ENCODE peak calls at places on chromosomes 4 and X, in four cellular contexts. M, R, H and G are unnamed samples.

GRCh38 chrX:151987108-151987507 is 12.6 kb upstream of the GABRE start:
- DNase-seq in R (no peak), M (no peak), H (no peak), G (peak; percentile 53)

GRCh38 chr4:169100656-169101055 is 90.6 kb upstream of the CBR4 start:
- DNase-seq in H (no peak), R (no peak), M (no peak), G (no peak)

GRCh38 chrX:134868766-134869495 is 121.9 kb upstream of the SMIM10 start:
- DNase-seq in M (peak; percentile 78), H (no peak), R (peak; percentile 83), G (peak; percentile 64)

GRCh38 chr4:22129454-22130075 is 181.0 kb upstream of the KCNIP4 start:
- DNase-seq in M (peak; percentile 32), H (no peak), R (peak; percentile 70), G (peak; percentile 47)

GRCh38 chr4:100848865-100849264 is 331.0 kb upstream of the EMCN start:
- DNase-seq in M (no peak), H (no peak), R (no peak), G (no peak)

GRCh38 chr4:15917297-15917696 is 21.2 kb downstream of the FGFBP1 start:
- DNase-seq in R (no peak), H (no peak), M (no peak), G (no peak)

GRCh38 chrX:39815621-39816020 is 282.1 kb downstream of the BCOR start:
- DNase-seq in H (peak; percentile 37), R (no peak), M (no peak), G (no peak)

GRCh38 chr4:89301003-89301402 is 6.6 kb downstream of the GPRIN3 start:
- DNase-seq in H (no peak), M (no peak), R (no peak), G (no peak)

GRCh38 chrX:135985123-135985973 is at the start of gene SLC9A6:
- DNase-seq in R (peak; percentile 42), M (peak; percentile 55), H (peak; percentile 80), G (peak; percentile 41)

GRCh38 chr4:109910261-109910660 is 2.4 kb upstream of the EGF start:
- DNase-seq in H (no peak), M (no peak), R (no peak), G (no peak)

GRCh38 chr4:47383829-47384427 is 79.6 kb downstream of the COMMD8 start:
- DNase-seq in M (peak; percentile 55), R (peak; percentile 64), H (peak; percentile 22), G (peak; percentile 63)

GRCh38 chr4:20916106-20916505 is 215.8 kb downstream of the PACRGL start:
- DNase-seq in R (no peak), H (no peak), M (peak; percentile 7), G (no peak)

GRCh38 chrX:136162827-136163427 is 15.6 kb downstream of the FHL1 start:
- DNase-seq in R (peak; percentile 64), M (peak; percentile 50), H (peak; percentile 26), G (peak; percentile 68)

GRCh38 chrX:121323337-121323736 is 275.9 kb downstream of the GLUD2 start:
- DNase-seq in R (no peak), H (no peak), M (no peak), G (no peak)

GRCh38 chrX:109911046-109911445 is 91.9 kb upstream of the TMEM164 start:
- DNase-seq in H (no peak), R (peak; percentile 34), M (peak; percentile 6), G (no peak)

GRCh38 chr4:2412534-2412884 is 5.9 kb downstream of the ZFYVE28 start:
- DNase-seq in H (peak; percentile 56), R (no peak), M (no peak), G (no peak)

GRCh38 chr4:2411786-2412510 is 6.5 kb downstream of the ZFYVE28 start:
- DNase-seq in H (peak; percentile 76), M (no peak), R (no peak), G (no peak)

GRCh38 chr4:2415213-2415612 is 3.2 kb downstream of the ZFYVE28 start:
- DNase-seq in R (no peak), M (no peak), H (no peak), G (no peak)

GRCh38 chr4:2413821-2414610 is 4.4 kb downstream of the ZFYVE28 start:
- DNase-seq in H (no peak), R (peak; percentile 66), M (no peak), G (no peak)

GRCh38 chr4:2412885-2413716 is 5.3 kb downstream of the ZFYVE28 start:
- DNase-seq in R (peak; percentile 92), M (peak; percentile 99), H (peak; percentile 64), G (peak; percentile 93)
- TF ChIP-seq CTCF in R (peak; percentile 44), M (peak; percentile 71), H (peak; percentile 25), G (peak; percentile 51)

GRCh38 chr4:35725131-35725530 is 519.2 kb downstream of the ARAP2 start:
- DNase-seq in H (no peak), M (no peak), R (no peak), G (no peak)
- TF ChIP-seq CTCF in H (no peak), M (no peak), R (no peak), G (no peak)

GRCh38 chr4:13541720-13542576 is 2.4 kb downstream of the NKX3-2 start:
- DNase-seq in R (no peak), M (no peak), H (peak; percentile 55), G (no peak)
- TF ChIP-seq CTCF in R (peak; percentile 30), M (peak; percentile 30), H (peak; percentile 60), G (peak; percentile 38)

GRCh38 chr4:71130827-71131603 is 137.6 kb downstream of the DCK start:
- DNase-seq in R (peak; percentile 39), M (peak; percentile 67), H (no peak), G (peak; percentile 40)
- TF ChIP-seq CTCF in R (no peak), M (peak; percentile 30), H (no peak), G (peak; percentile 26)

DNA sequence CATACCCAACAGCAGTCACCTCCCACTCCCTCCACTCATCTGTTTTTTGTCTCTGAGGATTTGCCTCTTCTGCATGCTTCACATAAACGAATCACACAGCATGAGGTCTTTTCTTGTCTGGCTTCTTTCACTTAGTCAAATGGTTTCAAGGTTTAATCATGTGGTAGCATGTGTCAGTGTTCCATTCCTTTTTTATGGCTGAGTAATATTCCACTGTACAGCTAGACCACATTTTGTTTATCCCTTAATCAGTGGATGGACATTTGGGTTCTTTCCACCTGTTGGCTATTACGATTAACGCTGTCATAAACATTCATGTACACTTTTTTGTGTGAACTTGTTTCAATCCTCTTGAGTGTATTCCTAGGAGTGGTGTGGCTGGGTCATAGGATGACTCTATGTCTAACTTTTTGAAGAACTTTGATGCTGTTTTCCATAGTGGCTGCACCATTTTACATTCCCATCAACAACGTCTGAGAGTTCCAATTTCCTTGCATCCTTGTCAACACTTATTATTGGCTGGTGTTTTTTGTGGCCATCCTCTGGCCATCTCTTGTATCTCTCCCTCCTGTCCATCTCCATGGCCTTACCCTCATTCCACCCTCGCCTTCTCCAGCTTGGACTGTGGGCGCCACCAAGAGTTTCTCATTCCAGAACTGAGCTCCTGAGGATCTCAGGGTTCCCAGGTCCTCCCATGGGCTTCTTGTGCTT is 12.4 kb upstream of the NSG1 start:
- DNase-seq in R (no peak), M (no peak), H (no peak), G (no peak)
- TF ChIP-seq CTCF in R (no peak), M (no peak), H (no peak), G (no peak)

DNA sequence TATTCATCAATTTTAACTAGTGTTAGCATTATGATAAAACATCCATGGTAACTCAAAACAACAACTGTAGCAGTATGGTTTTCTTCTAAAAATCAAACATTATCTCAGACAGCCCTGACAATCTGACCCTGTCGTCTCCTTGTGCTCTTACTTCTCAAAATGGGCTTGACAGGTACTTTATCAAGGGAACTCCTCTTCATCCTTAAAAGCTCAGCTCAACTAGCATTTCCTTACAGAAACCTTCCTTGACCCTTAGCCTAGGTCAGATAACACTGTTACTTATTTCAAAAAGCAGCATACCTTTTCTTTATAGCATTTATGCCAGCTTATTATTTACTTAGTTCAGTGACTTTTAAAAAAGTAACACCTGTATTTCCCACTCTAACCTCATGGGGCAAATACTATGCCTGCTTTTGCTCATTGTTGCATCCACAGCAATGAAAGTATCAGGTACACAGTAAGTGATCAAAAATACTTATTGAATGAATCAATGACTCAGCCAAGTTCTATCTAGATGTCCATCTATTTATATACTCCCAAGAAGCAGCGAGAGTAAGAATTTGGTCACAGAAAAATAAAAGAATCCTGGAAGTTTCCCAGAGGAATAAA is 41.9 kb downstream of the ADAMTS3 start:
- DNase-seq in M (no peak), H (no peak), R (no peak), G (no peak)
- TF ChIP-seq CTCF in M (no peak), H (no peak), R (no peak), G (no peak)

GRCh38 chrX:85627363-85627762 is 247.9 kb upstream of the POF1B start:
- DNase-seq in R (no peak), H (no peak), M (no peak), G (peak; percentile 13)
- TF ChIP-seq CTCF in R (no peak), H (peak; percentile 38), M (no peak), G (peak; percentile 43)